ENCODE peak calls at places on chromosomes 16 and 17, in six cellular contexts. One of them, this sample, is unnamed.

GRCh38 chr17:32772453-32773025 is 104.4 kb downstream of the MYO1D start:
- DNase-seq in activated CD4-positive, alpha-beta T cell treated with anti-CD3 and anti-CD28 coated beads for 24 hours: no peak
- DNase-seq in hepatic stellate cell: no peak
- DNase-seq in IMR-90: no peak
- DNase-seq in stomach: no peak
- DNase-seq in C1 segment of cervical spinal cord: no peak
- DNase-seq in this sample: no peak

GRCh38 chr17:31582151-31582907 is 190.9 kb downstream of the RAB11FIP4 start:
- DNase-seq in C1 segment of cervical spinal cord: no peak
- DNase-seq in activated CD4-positive, alpha-beta T cell treated with anti-CD3 and anti-CD28 coated beads for 24 hours: no peak
- DNase-seq in stomach: peak; percentile 66
- DNase-seq in hepatic stellate cell: no peak
- DNase-seq in IMR-90: peak; percentile 36
- DNase-seq in this sample: peak; percentile 64

GRCh38 chr16:73032548-73033270 is 15.2 kb downstream of the ZFHX3 start:
- DNase-seq in C1 segment of cervical spinal cord: no peak
- DNase-seq in hepatic stellate cell: no peak
- DNase-seq in activated CD4-positive, alpha-beta T cell treated with anti-CD3 and anti-CD28 coated beads for 24 hours: no peak
- DNase-seq in stomach: no peak
- DNase-seq in IMR-90: no peak
- DNase-seq in this sample: no peak

GRCh38 chr17:31095239-31096105 is 695 bp downstream of the NF1 start:
- DNase-seq in stomach: peak; percentile 40
- DNase-seq in activated CD4-positive, alpha-beta T cell treated with anti-CD3 and anti-CD28 coated beads for 24 hours: no peak
- DNase-seq in IMR-90: peak; percentile 47
- DNase-seq in hepatic stellate cell: peak; percentile 47
- DNase-seq in C1 segment of cervical spinal cord: peak; percentile 42
- DNase-seq in this sample: peak; percentile 63

GRCh38 chr17:80951121-80952090 is 40.2 kb upstream of the CHMP6 start:
- DNase-seq in IMR-90: no peak
- DNase-seq in C1 segment of cervical spinal cord: no peak
- DNase-seq in hepatic stellate cell: no peak
- DNase-seq in stomach: no peak
- DNase-seq in activated CD4-positive, alpha-beta T cell treated with anti-CD3 and anti-CD28 coated beads for 24 hours: no peak
- DNase-seq in this sample: no peak

GRCh38 chr16:73020409-73020884 is 27.5 kb downstream of the ZFHX3 start:
- DNase-seq in IMR-90: peak; percentile 92
- DNase-seq in hepatic stellate cell: peak; percentile 86
- DNase-seq in activated CD4-positive, alpha-beta T cell treated with anti-CD3 and anti-CD28 coated beads for 24 hours: no peak
- DNase-seq in C1 segment of cervical spinal cord: no peak
- DNase-seq in stomach: peak; percentile 90
- DNase-seq in this sample: peak; percentile 97

GRCh38 chr17:17321356-17322025 is 18.3 kb downstream of the NT5M start:
- DNase-seq in stomach: peak; percentile 11
- DNase-seq in C1 segment of cervical spinal cord: no peak
- DNase-seq in hepatic stellate cell: no peak
- DNase-seq in IMR-90: no peak
- DNase-seq in activated CD4-positive, alpha-beta T cell treated with anti-CD3 and anti-CD28 coated beads for 24 hours: no peak
- DNase-seq in this sample: no peak

GRCh38 chr16:84513111-84514065 is 8.9 kb upstream of the MEAK7 start:
- DNase-seq in hepatic stellate cell: no peak
- DNase-seq in IMR-90: peak; percentile 80
- DNase-seq in stomach: no peak
- DNase-seq in C1 segment of cervical spinal cord: no peak
- DNase-seq in activated CD4-positive, alpha-beta T cell treated with anti-CD3 and anti-CD28 coated beads for 24 hours: no peak
- DNase-seq in this sample: peak; percentile 79